ENCODE peak calls at places on chromosomes 13 and 19, in six cellular contexts. N, K, C, P, X and Q are unnamed samples.

GRCh38 chr19:1008268-1009042 is 8.2 kb downstream of the GRIN3B start:
- DNase-seq in X (no peak), K (no peak), P (no peak), N (no peak), C (no peak), Q (no peak)

GRCh38 chr13:53237696-53238095 is 209.1 kb downstream of the OLFM4 start:
- DNase-seq in N (no peak), C (no peak), K (no peak), P (no peak), X (no peak), Q (no peak)

GRCh38 chr13:28657784-28658538 is 969 bp upstream of the POMP start:
- DNase-seq in K (peak; percentile 56), X (no peak), C (peak; percentile 13), P (no peak), N (no peak), Q (peak; percentile 11)

GRCh38 chr13:45370922-45371406 is 30.0 kb upstream of the TPT1 start:
- DNase-seq in C (peak; percentile 73), P (peak; percentile 92), X (no peak), K (peak; percentile 66), N (peak; percentile 90), Q (peak; percentile 41)

GRCh38 chr19:6417713-6418561 is 6.7 kb downstream of the KHSRP start:
- DNase-seq in C (no peak), N (peak; percentile 36), X (no peak), K (peak; percentile 7), P (peak; percentile 65), Q (no peak)

GRCh38 chr19:30745476-30745985 is 373.3 kb downstream of the ZNF536 start:
- DNase-seq in K (no peak), C (no peak), P (no peak), X (no peak), N (no peak), Q (no peak)

GRCh38 chr19:2113436-2114211 is 16.9 kb downstream of the IZUMO4 start:
- DNase-seq in C (no peak), N (no peak), K (no peak), P (no peak), X (no peak), Q (no peak)

GRCh38 chr19:30112171-30112570 is 170.1 kb downstream of the URI1 start:
- DNase-seq in P (no peak), K (no peak), N (no peak), C (no peak), X (no peak), Q (no peak)

GRCh38 chr19:38355728-38356725 is 18.3 kb upstream of the PSMD8 start:
- DNase-seq in C (no peak), N (no peak), K (no peak), X (no peak), P (no peak), Q (no peak)

GRCh38 chr13:77373541-77373940 is 46.6 kb upstream of the MYCBP2 start:
- DNase-seq in C (no peak), K (no peak), P (no peak), N (no peak), X (no peak), Q (no peak)

GRCh38 chr13:29105779-29106178 is 285.6 kb downstream of the MTUS2 start:
- DNase-seq in C (peak; percentile 32), K (no peak), N (peak; percentile 36), X (no peak), P (peak; percentile 48), Q (peak; percentile 1)

GRCh38 chr19:5369962-5370367 is 29.4 kb upstream of the PTPRS start:
- DNase-seq in N (peak; percentile 93), K (peak; percentile 35), C (peak; percentile 75), X (peak; percentile 39), P (peak; percentile 97), Q (peak; percentile 55)

GRCh38 chr19:38901683-38902082 is 1.9 kb downstream of the NFKBIB start:
- DNase-seq in P (no peak), N (no peak), X (no peak), C (no peak), K (no peak), Q (no peak)

GRCh38 chr19:36009220-36009619 is 607 bp upstream of the SYNE4 start:
- DNase-seq in N (peak; percentile 74), C (no peak), K (peak; percentile 64), P (peak; percentile 82), X (no peak), Q (peak; percentile 84)

GRCh38 chr13:112605531-112605990 is 17.6 kb upstream of the TUBGCP3 start:
- DNase-seq in C (no peak), X (no peak), K (no peak), N (no peak), P (no peak), Q (no peak)

GRCh38 chr13:68190826-68191225 is 960.7 kb upstream of the PCDH9 start:
- DNase-seq in N (no peak), C (no peak), K (no peak), P (no peak), X (peak; percentile 1), Q (peak; percentile 48)

GRCh38 chr13:33968520-33969507 is 150.9 kb downstream of the RFC3 start:
- DNase-seq in N (no peak), P (no peak), K (no peak), X (peak; percentile 96), C (no peak), Q (no peak)

GRCh38 chr13:45838171-45838745 is 13.3 kb downstream of the SIAH3 start:
- DNase-seq in X (no peak), N (no peak), K (no peak), P (no peak), C (no peak), Q (no peak)

GRCh38 chr19:19460761-19461265 is 54.5 kb downstream of the TSSK6 start:
- DNase-seq in N (peak; percentile 49), P (no peak), X (no peak), C (no peak), K (peak; percentile 11), Q (no peak)

GRCh38 chr19:45038931-45039893 is at the start of gene CLASRP:
- DNase-seq in N (peak; percentile 89), X (peak; percentile 71), P (peak; percentile 92), C (peak; percentile 93), K (peak; percentile 85), Q (peak; percentile 92)

GRCh38 chr13:100280681-100281080 is 191.8 kb downstream of the PCCA start:
- DNase-seq in P (no peak), N (no peak), K (no peak), X (no peak), C (no peak), Q (no peak)

GRCh38 chr19:7848779-7849457 is 18.9 kb downstream of the EVI5L start:
- DNase-seq in X (no peak), N (no peak), K (no peak), C (no peak), P (no peak), Q (no peak)

DNA sequence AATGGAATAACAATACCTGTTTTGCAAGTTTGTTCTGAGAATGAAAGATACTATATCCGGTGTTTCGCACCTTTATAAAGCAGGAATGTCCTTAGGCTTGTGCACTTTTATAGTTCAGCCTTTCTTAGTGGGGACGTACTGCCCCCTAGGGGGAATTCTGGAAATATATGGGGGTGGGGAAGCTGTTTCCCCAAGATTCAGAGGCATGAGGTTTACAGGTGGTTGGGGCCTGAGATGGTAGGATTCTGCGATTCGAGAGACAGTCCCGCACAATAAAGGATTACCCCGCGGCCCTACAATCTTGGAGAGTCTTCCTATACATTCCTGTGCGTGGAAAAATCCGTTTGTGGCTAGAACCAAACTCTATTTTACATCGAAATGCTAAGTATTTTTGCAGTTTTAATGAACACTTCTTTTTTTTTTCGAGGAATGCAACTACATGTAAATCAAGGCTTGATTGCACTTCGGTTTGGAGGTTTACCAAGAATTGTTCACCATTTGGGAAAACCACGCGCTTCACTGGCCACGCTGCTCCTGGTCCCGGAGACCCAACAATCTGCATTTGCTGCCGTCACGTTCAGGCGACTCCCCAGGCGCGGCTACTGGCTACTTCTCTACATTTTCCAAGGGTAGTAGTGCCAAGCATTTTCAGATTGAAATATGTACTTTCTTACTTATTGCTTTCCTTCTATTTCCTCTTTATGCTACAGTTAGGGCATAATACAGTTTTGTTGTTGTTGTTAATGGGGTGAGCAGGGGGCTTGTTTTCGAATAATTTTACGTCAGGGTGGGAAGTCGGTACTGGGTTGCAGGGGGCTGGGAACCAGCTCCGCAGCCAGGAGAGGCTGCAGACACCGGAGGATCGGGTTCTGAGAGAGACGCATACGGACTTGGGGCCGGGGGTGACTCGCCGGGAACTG is 830 bp downstream of the NEK5 start:
- DNase-seq in N (peak; percentile 62), K (peak; percentile 79), X (peak; percentile 68), C (peak; percentile 74), P (peak; percentile 82), Q (peak; percentile 61)
- TF ChIP-seq JUN in N (no peak), K (no peak), X (no peak), C (no peak), P (no peak), Q (no peak)

GRCh38 chr19:9086761-9087160 is at the start of gene OR1M1:
- DNase-seq in P (no peak), N (no peak), X (no peak), C (no peak), K (no peak), Q (no peak)
- TF ChIP-seq JUN in P (no peak), N (no peak), X (no peak), C (no peak), K (no peak), Q (no peak)

GRCh38 chr13:49693877-49694276 is 2.6 kb upstream of the EBPL start:
- DNase-seq in K (no peak), N (no peak), P (peak; percentile 36), X (no peak), C (no peak), Q (no peak)

GRCh38 chr13:49693191-49693733 is 2.0 kb upstream of the EBPL start:
- DNase-seq in C (no peak), K (peak; percentile 80), N (no peak), X (no peak), P (no peak), Q (no peak)

GRCh38 chr13:49694446-49694845 is 3.2 kb upstream of the EBPL start:
- DNase-seq in N (no peak), P (no peak), C (no peak), X (no peak), K (no peak), Q (no peak)

GRCh38 chr13:49690990-49691886 is at the start of gene EBPL:
- DNase-seq in P (peak; percentile 99), N (peak; percentile 99), X (peak; percentile 86), C (peak; percentile 93), K (peak; percentile 92), Q (peak; percentile 87)

DNA sequence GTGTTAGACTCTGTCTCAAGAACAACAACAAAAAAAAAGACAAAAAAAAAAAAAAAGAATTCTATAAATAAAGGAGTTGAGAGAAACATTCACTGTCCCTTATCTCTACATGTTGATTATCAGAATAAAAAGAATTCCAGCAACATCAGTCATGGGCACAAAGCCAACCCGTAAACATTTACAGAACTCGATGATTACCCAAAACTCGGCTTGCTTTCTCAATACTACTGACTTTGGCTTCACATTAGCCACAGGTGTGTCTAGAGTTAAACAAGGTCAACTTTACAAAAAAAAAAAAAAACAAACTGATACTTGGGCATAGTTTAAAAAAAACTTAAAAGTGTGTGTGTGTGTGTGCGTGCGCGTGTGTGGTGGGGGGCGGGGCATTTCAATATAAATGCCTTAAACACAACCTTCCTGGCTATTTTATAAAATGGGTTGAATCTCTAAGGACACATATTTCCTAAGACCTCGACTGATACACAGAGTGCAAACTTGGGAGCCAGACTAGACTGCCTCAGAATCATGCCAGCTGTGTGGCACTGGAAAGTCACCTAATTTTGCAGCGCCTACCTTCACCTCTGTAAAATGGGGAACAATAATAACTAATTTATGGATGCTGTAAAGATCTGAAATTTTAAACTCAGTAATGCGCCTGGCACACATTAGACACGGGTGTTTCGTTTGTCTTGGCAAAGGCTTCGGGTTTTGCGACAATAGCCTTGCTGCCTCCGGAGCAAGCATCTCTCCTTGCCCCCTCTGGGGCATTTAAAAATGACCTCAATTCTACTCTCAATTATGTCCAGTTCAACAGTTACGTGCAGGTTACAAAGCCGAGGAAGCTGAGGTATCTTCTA is 925 bp downstream of the EBPL start:
- DNase-seq in K (peak; percentile 63), C (peak; percentile 19), P (no peak), N (no peak), X (peak; percentile 89), Q (peak; percentile 39)
- TF ChIP-seq JUN in K (no peak), C (no peak), P (no peak), N (no peak), X (no peak), Q (no peak)

GRCh38 chr13:27352698-27353097 is 71.7 kb upstream of the GTF3A start:
- DNase-seq in N (no peak), P (no peak), K (no peak), X (no peak), C (no peak), Q (no peak)
- TF ChIP-seq JUN in N (no peak), P (no peak), K (no peak), X (no peak), C (no peak), Q (no peak)